ENCODE peak calls at places on chromosomes 3 and 15, in ten cellular contexts. O, X, E, F, V, J, R, Z, Y and B are unnamed samples.

GRCh38 chr15:78064544-78064943 is 13.0 kb downstream of the TBC1D2B start:
- DNase-seq in O (peak; percentile 51), X (no peak), E (no peak), F (no peak), V (no peak), J (no peak), R (no peak), Z (peak; percentile 92), Y (peak; percentile 87), B (peak; percentile 45)

GRCh38 chr3:159911011-159911663 is 77.5 kb upstream of the IL12A start:
- DNase-seq in O (no peak), X (no peak), E (no peak), F (no peak), V (no peak), J (no peak), R (no peak), Z (no peak), Y (peak; percentile 36), B (peak; percentile 47)

GRCh38 chr3:169218314-169218983 is 445.1 kb downstream of the MECOM start:
- DNase-seq in O (peak; percentile 71), X (no peak), E (peak; percentile 46), F (peak; percentile 43), V (no peak), J (no peak), R (no peak), Z (peak; percentile 87), Y (peak; percentile 19), B (peak; percentile 81)

GRCh38 chr3:87798567-87798947 is 260.2 kb downstream of the CGGBP1 start:
- DNase-seq in O (no peak), X (no peak), E (no peak), F (no peak), V (no peak), J (no peak), R (no peak), Z (no peak), Y (no peak), B (no peak)

GRCh38 chr3:156751461-156752025 is 74.6 kb upstream of the LEKR1 start:
- DNase-seq in O (peak; percentile 79), X (no peak), E (no peak), F (no peak), V (peak; percentile 51), J (no peak), R (no peak), Z (peak; percentile 93), Y (peak; percentile 96), B (peak; percentile 93)

GRCh38 chr15:81339851-81340250 is 15.9 kb upstream of the STARD5 start:
- DNase-seq in O (no peak), X (no peak), E (no peak), F (no peak), V (no peak), J (no peak), R (no peak), Z (no peak), Y (no peak), B (no peak)

GRCh38 chr3:9732753-9733115 is 1.2 kb downstream of the BRPF1 start:
- DNase-seq in O (peak; percentile 10), X (no peak), E (no peak), F (no peak), V (no peak), J (no peak), R (no peak), Z (no peak), Y (no peak), B (peak; percentile 19)

GRCh38 chr15:66725468-66725785 is 23.4 kb downstream of the SMAD6 start:
- DNase-seq in O (no peak), X (no peak), E (no peak), F (no peak), V (no peak), J (no peak), R (no peak), Z (no peak), Y (no peak), B (no peak)

GRCh38 chr3:55434789-55435188 is 52.3 kb downstream of the WNT5A start:
- DNase-seq in O (peak; percentile 21), X (no peak), E (peak; percentile 26), F (no peak), V (no peak), J (no peak), R (no peak), Z (peak; percentile 18), Y (peak; percentile 7), B (peak; percentile 18)

GRCh38 chr3:56761887-56762605 is 39.7 kb downstream of the ARHGEF3 start:
- DNase-seq in O (peak; percentile 11), X (no peak), E (no peak), F (no peak), V (no peak), J (no peak), R (no peak), Z (peak; percentile 86), Y (peak; percentile 58), B (no peak)

GRCh38 chr3:48297111-48297810 is 36.2 kb downstream of the SPINK8 start:
- DNase-seq in O (no peak), X (no peak), E (no peak), F (no peak), V (no peak), J (no peak), R (no peak), Z (no peak), Y (no peak), B (no peak)

GRCh38 chr15:65184305-65184943 is 718 bp downstream of the CLPX start:
- DNase-seq in O (peak; percentile 57), X (peak; percentile 67), E (peak; percentile 22), F (no peak), V (no peak), J (peak; percentile 42), R (peak; percentile 17), Z (peak; percentile 44), Y (peak; percentile 61), B (peak; percentile 79)

GRCh38 chr3:37197810-37198371 is 23.5 kb upstream of the LRRFIP2 start:
- DNase-seq in O (peak; percentile 55), X (no peak), E (no peak), F (no peak), V (no peak), J (no peak), R (no peak), Z (peak; percentile 42), Y (peak; percentile 64), B (peak; percentile 51)

GRCh38 chr3:134078169-134078821 is 48.6 kb upstream of the SLCO2A1 start:
- DNase-seq in O (peak; percentile 32), X (no peak), E (no peak), F (no peak), V (no peak), J (no peak), R (no peak), Z (peak; percentile 58), Y (peak; percentile 57), B (no peak)

GRCh38 chr3:3071136-3071535 is 39.0 kb downstream of the IL5RA start:
- DNase-seq in O (no peak), X (no peak), E (no peak), F (no peak), V (no peak), J (no peak), R (no peak), Z (no peak), Y (no peak), B (no peak)

GRCh38 chr15:48149858-48150257 is 28.2 kb downstream of the MYEF2 start:
- DNase-seq in O (peak; percentile 83), X (no peak), E (no peak), F (no peak), V (peak; percentile 26), J (no peak), R (no peak), Z (peak; percentile 73), Y (no peak), B (peak; percentile 44)

GRCh38 chr15:64901141-64901540 is 10.6 kb upstream of the ANKDD1A start:
- DNase-seq in O (no peak), X (no peak), E (no peak), F (no peak), V (no peak), J (no peak), R (no peak), Z (no peak), Y (no peak), B (no peak)

GRCh38 chr3:134748698-134749097 is 46.4 kb upstream of the EPHB1 start:
- DNase-seq in O (no peak), X (no peak), E (no peak), F (no peak), V (no peak), J (no peak), R (no peak), Z (no peak), Y (no peak), B (no peak)

GRCh38 chr3:66452247-66453040 is 48.4 kb downstream of the LRIG1 start:
- DNase-seq in O (no peak), X (no peak), E (peak; percentile 51), F (no peak), V (no peak), J (no peak), R (no peak), Z (peak; percentile 69), Y (peak; percentile 40), B (no peak)

GRCh38 chr3:197496746-197497125 is 59.0 kb downstream of the BDH1 start:
- DNase-seq in O (no peak), X (no peak), E (no peak), F (peak; percentile 11), V (no peak), J (no peak), R (no peak), Z (no peak), Y (no peak), B (no peak)

GRCh38 chr3:47877288-47877687 is 74.3 kb downstream of the DHX30 start:
- DNase-seq in O (peak; percentile 37), X (no peak), E (no peak), F (no peak), V (no peak), J (no peak), R (no peak), Z (no peak), Y (no peak), B (peak; percentile 37)

GRCh38 chr3:32366638-32367368 is 24.9 kb upstream of the CMTM7 start:
- DNase-seq in O (peak; percentile 43), X (no peak), E (no peak), F (no peak), V (no peak), J (no peak), R (no peak), Z (no peak), Y (peak; percentile 10), B (peak; percentile 28)

GRCh38 chr3:143536817-143537535 is 311.3 kb downstream of the SLC9A9 start:
- DNase-seq in O (peak; percentile 32), X (no peak), E (no peak), F (no peak), V (no peak), J (no peak), R (no peak), Z (peak; percentile 94), Y (peak; percentile 97), B (peak; percentile 6)

GRCh38 chr3:194757629-194758028 is 71.9 kb downstream of the FAM43A start:
- DNase-seq in O (no peak), X (no peak), E (no peak), F (peak; percentile 27), V (no peak), J (no peak), R (no peak), Z (no peak), Y (peak; percentile 16), B (no peak)

GRCh38 chr3:13288732-13289718 is 131.1 kb downstream of the NUP210 start:
- DNase-seq in O (peak; percentile 3), X (no peak), E (no peak), F (no peak), V (no peak), J (no peak), R (no peak), Z (no peak), Y (no peak), B (no peak)

GRCh38 chr3:31903686-31904431 is 77.2 kb downstream of the OSBPL10 start:
- DNase-seq in O (no peak), X (no peak), E (peak; percentile 30), F (no peak), V (no peak), J (no peak), R (no peak), Z (no peak), Y (no peak), B (peak; percentile 36)

GRCh38 chr15:89018235-89018634 is 70.0 kb upstream of the ABHD2 start:
- DNase-seq in O (no peak), X (no peak), E (no peak), F (no peak), V (no peak), J (no peak), R (no peak), Z (peak; percentile 97), Y (peak; percentile 92), B (peak; percentile 61)

GRCh38 chr3:44896449-44896848 is 22.0 kb downstream of the TGM4 start:
- DNase-seq in O (no peak), X (no peak), E (no peak), F (no peak), V (no peak), J (no peak), R (no peak), Z (no peak), Y (no peak), B (no peak)